ENCODE peak calls at places on chromosome X, in ten cellular contexts. O is stimulated activated CD4-positive, alpha-beta T cell treated with anti-CD3 and anti-CD28 coated beads, TNF-alpha, amount 100 ng/mL, for 24 hours; I is NCI-H345; R is AG10803; H is fibroblast of the aortic adventitia; C is ureter; U is PC-9; J is brain microvascular endothelial cell; T is aorta; N is left cardiac atrium. S is an unnamed sample.

GRCh38 chrX:54208531-54208930 is 25.5 kb upstream of the FAM120C start:
- DNase-seq in C (no peak), N (no peak), T (no peak), R (peak), J (peak), H (peak), I (no peak), U (no peak), O (no peak), S (no peak)

GRCh38 chrX:136147320-136147901 is at the start of gene FHL1:
- DNase-seq in H (no peak), J (no peak), N (peak), U (no peak), O (peak), I (peak), R (no peak), T (peak), C (peak), S (no peak)

GRCh38 chrX:2325076-2325784 is 175.5 kb downstream of the DHRSX start:
- DNase-seq in N (peak), I (no peak), J (peak), T (peak), O (peak), H (peak), U (no peak), C (peak), R (peak), S (no peak)

GRCh38 chrX:48520455-48520854 is 1.2 kb upstream of the EBP start:
- DNase-seq in N (no peak), C (no peak), T (no peak), R (no peak), J (no peak), I (no peak), U (no peak), H (no peak), O (no peak), S (no peak)

GRCh38 chrX:135572436-135572835 is 52.0 kb downstream of the INTS6L start:
- DNase-seq in C (no peak), T (no peak), U (no peak), J (no peak), I (no peak), H (peak), R (peak), N (no peak), O (no peak), S (no peak)

GRCh38 chrX:49163555-49164419 is 1.2 kb downstream of the MAGIX start:
- DNase-seq in J (peak), C (peak), I (peak), N (peak), T (peak), R (peak), O (peak), H (peak), U (peak), S (no peak)

GRCh38 chrX:2484721-2485459 is 15.9 kb downstream of the DHRSX start:
- DNase-seq in I (no peak), J (peak), C (no peak), N (peak), O (no peak), H (peak), R (peak), T (no peak), U (no peak), S (no peak)

GRCh38 chrX:40845331-40845911 is 110.1 kb upstream of the MED14 start:
- DNase-seq in J (peak), H (peak), O (no peak), U (no peak), C (no peak), I (no peak), N (no peak), T (no peak), R (peak), S (no peak)

GRCh38 chrX:48893556-48894348 is 3.8 kb downstream of the TIMM17B start:
- DNase-seq in T (peak), C (peak), R (no peak), N (no peak), U (no peak), O (no peak), I (no peak), H (no peak), J (no peak), S (no peak)

GRCh38 chrX:44872319-44872816 is 620 bp upstream of the KDM6A start:
- DNase-seq in H (no peak), O (peak), T (peak), I (peak), R (no peak), N (no peak), J (no peak), U (peak), C (peak), S (no peak)

GRCh38 chrX:56797966-56798711 is 69.1 kb downstream of the NBDY start:
- DNase-seq in O (no peak), T (no peak), R (peak), J (no peak), U (no peak), H (peak), I (no peak), N (no peak), C (peak), S (no peak)

GRCh38 chrX:140733766-140734342 is 24.3 kb downstream of the LINC00632 start:
- DNase-seq in C (no peak), O (no peak), U (peak), H (peak), R (peak), J (peak), I (peak), N (no peak), T (no peak), S (no peak)

GRCh38 chrX:38868941-38869378 is 67.7 kb downstream of the MID1IP1 start:
- DNase-seq in N (no peak), R (peak), H (peak), C (no peak), O (no peak), J (peak), T (no peak), U (no peak), I (no peak), S (no peak)

GRCh38 chrX:66863721-66864120 is 224.8 kb upstream of the EDA2R start:
- DNase-seq in U (no peak), N (peak), J (no peak), C (no peak), T (no peak), O (no peak), R (no peak), I (no peak), H (no peak), S (no peak)

GRCh38 chrX:118348186-118348810 is 2.4 kb downstream of the WDR44 start:
- DNase-seq in T (no peak), R (no peak), I (no peak), H (no peak), N (no peak), J (no peak), U (no peak), C (no peak), O (no peak), S (no peak)

GRCh38 chrX:85381602-85382001 is 2.1 kb upstream of the POF1B start:
- DNase-seq in I (no peak), H (no peak), J (no peak), T (no peak), N (no peak), R (no peak), U (no peak), C (no peak), O (no peak), S (no peak)

GRCh38 chrX:122091571-122091970 is 1044.2 kb downstream of the GLUD2 start:
- DNase-seq in N (no peak), I (no peak), J (no peak), C (no peak), U (no peak), O (no peak), T (no peak), R (no peak), H (no peak), S (no peak)

GRCh38 chrX:150582338-150582948 is 14.0 kb downstream of the MTM1 start:
- DNase-seq in I (no peak), H (no peak), U (no peak), T (no peak), O (no peak), J (no peak), C (no peak), N (no peak), R (no peak), S (no peak)

GRCh38 chrX:53440631-53441517 is 6.7 kb upstream of the HSD17B10 start:
- DNase-seq in T (peak), J (peak), R (peak), U (peak), I (peak), C (peak), N (peak), O (peak), H (peak), S (no peak)

GRCh38 chrX:283115-283845 is 2.1 kb downstream of the PLCXD1 start:
- DNase-seq in H (peak), O (peak), N (peak), U (peak), J (peak), C (peak), R (peak), T (peak), I (no peak), S (no peak)

GRCh38 chrX:131675596-131676194 is 131.8 kb downstream of the OR13H1 start:
- DNase-seq in C (no peak), T (no peak), J (peak), U (no peak), R (no peak), H (peak), N (no peak), I (peak), O (no peak), S (no peak)

GRCh38 chrX:35339796-35340195 is 397.2 kb downstream of the FAM47B start:
- DNase-seq in I (no peak), N (no peak), T (no peak), C (no peak), J (peak), H (no peak), U (no peak), O (no peak), R (no peak), S (no peak)

GRCh38 chrX:81377329-81377728 is 175.4 kb downstream of the SH3BGRL start:
- DNase-seq in H (peak), U (no peak), R (peak), N (no peak), T (no peak), C (no peak), J (peak), I (no peak), O (no peak), S (no peak)

GRCh38 chrX:5458300-5458699 is 770.4 kb downstream of the NLGN4X start:
- DNase-seq in O (no peak), T (no peak), N (no peak), C (no peak), J (no peak), U (no peak), I (no peak), H (no peak), R (no peak), S (no peak)

GRCh38 chrX:114650351-114650750 is 66.5 kb downstream of the HTR2C start:
- DNase-seq in J (no peak), T (no peak), I (no peak), U (no peak), C (no peak), H (no peak), O (no peak), R (peak), N (no peak), S (no peak)

GRCh38 chrX:109472939-109473713 is 8.8 kb downstream of the GUCY2F start:
- DNase-seq in C (no peak), T (no peak), I (no peak), U (no peak), N (peak), J (peak), H (peak), O (peak), R (peak), S (no peak)

GRCh38 chrX:103730746-103731508 is 20.2 kb downstream of the TMEM31 start:
- DNase-seq in C (no peak), T (no peak), H (peak), O (no peak), U (no peak), J (peak), R (peak), N (peak), I (no peak), S (peak)

GRCh38 chrX:151687635-151688034 is 7.6 kb upstream of the PRRG3 start:
- DNase-seq in O (no peak), J (no peak), I (no peak), U (no peak), R (no peak), T (no peak), N (no peak), C (no peak), H (no peak), S (no peak)

GRCh38 chrX:38968817-38969216 is 167.6 kb downstream of the MID1IP1 start:
- DNase-seq in J (no peak), O (no peak), U (no peak), R (no peak), I (no peak), T (no peak), C (no peak), N (no peak), H (no peak), S (no peak)

GRCh38 chrX:30643313-30643821 is 9.9 kb upstream of the GK start:
- DNase-seq in T (no peak), H (peak), R (peak), U (no peak), J (no peak), C (no peak), O (no peak), N (no peak), I (no peak), S (no peak)

GRCh38 chrX:119521246-119521645 is 44.0 kb downstream of the STEEP1 start:
- DNase-seq in J (no peak), O (no peak), I (no peak), H (no peak), T (no peak), C (no peak), U (no peak), R (no peak), N (no peak), S (no peak)

GRCh38 chrX:1455948-1456280 is 3.2 kb upstream of the ASMTL start:
- DNase-seq in J (no peak), R (no peak), C (peak), T (no peak), O (no peak), U (no peak), N (no peak), H (no peak), I (no peak), S (no peak)

S was measured in NCI-H2081 treated with DMSO at 0.1 percent for 48 hours.